ENCODE peak calls at places on chromosomes 11 and 22, in four cellular contexts. One of them, this sample, is unnamed.

GRCh38 chr11:30106782-30107181 is 90.0 kb upstream of the KCNA4 start:
- DNase-seq in dorsolateral prefrontal cortex: no peak
- DNase-seq in astrocyte of the spinal cord: no peak
- DNase-seq in thoracic aorta: no peak
- DNase-seq in this sample: no peak

GRCh38 chr11:46271875-46272815 is 5.3 kb upstream of the CREB3L1 start:
- DNase-seq in dorsolateral prefrontal cortex: no peak
- DNase-seq in astrocyte of the spinal cord: peak; percentile 43
- DNase-seq in thoracic aorta: no peak
- DNase-seq in this sample: no peak

GRCh38 chr11:40281055-40281580 is 1178.3 kb downstream of the LRRC4C start:
- DNase-seq in dorsolateral prefrontal cortex: no peak
- DNase-seq in astrocyte of the spinal cord: peak; percentile 55
- DNase-seq in thoracic aorta: no peak
- DNase-seq in this sample: no peak

GRCh38 chr11:35272391-35272821 is 133.4 kb downstream of the CD44 start:
- DNase-seq in dorsolateral prefrontal cortex: no peak
- DNase-seq in astrocyte of the spinal cord: no peak
- DNase-seq in thoracic aorta: no peak
- DNase-seq in this sample: peak; percentile 73

GRCh38 chr22:29011868-29012428 is 49.7 kb downstream of the C22orf31 start:
- DNase-seq in dorsolateral prefrontal cortex: no peak
- DNase-seq in astrocyte of the spinal cord: no peak
- DNase-seq in thoracic aorta: no peak
- DNase-seq in this sample: no peak

GRCh38 chr11:70595016-70595415 is 196.7 kb downstream of the CTTN start:
- DNase-seq in dorsolateral prefrontal cortex: no peak
- DNase-seq in astrocyte of the spinal cord: no peak
- DNase-seq in thoracic aorta: no peak
- DNase-seq in this sample: no peak

GRCh38 chr11:110621826-110622225 is 90.4 kb downstream of the ARHGAP20 start:
- DNase-seq in dorsolateral prefrontal cortex: no peak
- DNase-seq in astrocyte of the spinal cord: no peak
- DNase-seq in thoracic aorta: no peak
- DNase-seq in this sample: no peak

GRCh38 chr11:65501005-65501529 is 2.2 kb downstream of the MALAT1 start:
- DNase-seq in dorsolateral prefrontal cortex: no peak
- DNase-seq in astrocyte of the spinal cord: no peak
- DNase-seq in thoracic aorta: no peak
- DNase-seq in this sample: no peak

GRCh38 chr11:2378527-2379210 is 1.6 kb downstream of the CD81 start:
- DNase-seq in dorsolateral prefrontal cortex: no peak
- DNase-seq in astrocyte of the spinal cord: peak; percentile 28
- DNase-seq in thoracic aorta: no peak
- DNase-seq in this sample: no peak

GRCh38 chr11:12087075-12087775 is 23.2 kb upstream of the MICAL2 start:
- DNase-seq in dorsolateral prefrontal cortex: no peak
- DNase-seq in astrocyte of the spinal cord: peak; percentile 79
- DNase-seq in thoracic aorta: no peak
- DNase-seq in this sample: peak; percentile 69

GRCh38 chr11:68655406-68655805 is 28.9 kb upstream of the GAL start:
- DNase-seq in dorsolateral prefrontal cortex: no peak
- DNase-seq in astrocyte of the spinal cord: no peak
- DNase-seq in thoracic aorta: no peak
- DNase-seq in this sample: no peak

GRCh38 chr11:96012086-96012824 is 88.3 kb upstream of the MTMR2 start:
- DNase-seq in dorsolateral prefrontal cortex: peak; percentile 57
- DNase-seq in astrocyte of the spinal cord: peak; percentile 87
- DNase-seq in thoracic aorta: no peak
- DNase-seq in this sample: peak; percentile 61

GRCh38 chr11:124799384-124800225 is 601 bp downstream of the MSANTD2 start:
- DNase-seq in dorsolateral prefrontal cortex: peak; percentile 51
- DNase-seq in astrocyte of the spinal cord: peak; percentile 31
- DNase-seq in thoracic aorta: no peak
- DNase-seq in this sample: peak; percentile 54

GRCh38 chr22:49664891-49665290 is 162.8 kb downstream of the BRD1 start:
- DNase-seq in dorsolateral prefrontal cortex: no peak
- DNase-seq in astrocyte of the spinal cord: no peak
- DNase-seq in thoracic aorta: no peak
- DNase-seq in this sample: no peak

GRCh38 chr11:57598831-57599155 is 1.3 kb downstream of the SERPING1 start:
- DNase-seq in dorsolateral prefrontal cortex: no peak
- DNase-seq in astrocyte of the spinal cord: no peak
- DNase-seq in thoracic aorta: no peak
- DNase-seq in this sample: no peak

GRCh38 chr11:117959438-117960149 is 26.6 kb upstream of the IL10RA start:
- DNase-seq in dorsolateral prefrontal cortex: no peak
- DNase-seq in astrocyte of the spinal cord: no peak
- DNase-seq in thoracic aorta: no peak
- DNase-seq in this sample: no peak

GRCh38 chr11:24617856-24618255 is 121.0 kb downstream of the LUZP2 start:
- DNase-seq in dorsolateral prefrontal cortex: no peak
- DNase-seq in astrocyte of the spinal cord: no peak
- DNase-seq in thoracic aorta: no peak
- DNase-seq in this sample: no peak

GRCh38 chr11:57434640-57435546 is 8.0 kb upstream of the SLC43A3 start:
- DNase-seq in dorsolateral prefrontal cortex: no peak
- DNase-seq in astrocyte of the spinal cord: peak; percentile 80
- DNase-seq in thoracic aorta: no peak
- DNase-seq in this sample: no peak

GRCh38 chr22:36267058-36267457 is 14.1 kb downstream of the APOL1 start:
- DNase-seq in dorsolateral prefrontal cortex: no peak
- DNase-seq in astrocyte of the spinal cord: no peak
- DNase-seq in thoracic aorta: no peak
- DNase-seq in this sample: no peak

GRCh38 chr22:37202001-37202555 is 10.2 kb downstream of the SSTR3 start:
- DNase-seq in dorsolateral prefrontal cortex: no peak
- DNase-seq in astrocyte of the spinal cord: no peak
- DNase-seq in thoracic aorta: no peak
- DNase-seq in this sample: no peak

GRCh38 chr22:40819741-40820140 is 595 bp upstream of the SLC25A17 start:
- DNase-seq in dorsolateral prefrontal cortex: no peak
- DNase-seq in astrocyte of the spinal cord: no peak
- DNase-seq in thoracic aorta: no peak
- DNase-seq in this sample: peak; percentile 18

GRCh38 chr11:92510591-92510990 is 286.0 kb downstream of the FAT3 start:
- DNase-seq in dorsolateral prefrontal cortex: no peak
- DNase-seq in astrocyte of the spinal cord: no peak
- DNase-seq in thoracic aorta: no peak
- DNase-seq in this sample: no peak

GRCh38 chr22:22422629-22423112 is 85.9 kb downstream of the ZNF280B start:
- DNase-seq in dorsolateral prefrontal cortex: no peak
- DNase-seq in astrocyte of the spinal cord: peak; percentile 51
- DNase-seq in thoracic aorta: no peak
- DNase-seq in this sample: peak; percentile 91
- TF ChIP-seq CTCF in dorsolateral prefrontal cortex: no peak
- TF ChIP-seq CTCF in astrocyte of the spinal cord: peak; percentile 94
- TF ChIP-seq CTCF in thoracic aorta: peak; percentile 35
- TF ChIP-seq CTCF in this sample: peak; percentile 84

DNA sequence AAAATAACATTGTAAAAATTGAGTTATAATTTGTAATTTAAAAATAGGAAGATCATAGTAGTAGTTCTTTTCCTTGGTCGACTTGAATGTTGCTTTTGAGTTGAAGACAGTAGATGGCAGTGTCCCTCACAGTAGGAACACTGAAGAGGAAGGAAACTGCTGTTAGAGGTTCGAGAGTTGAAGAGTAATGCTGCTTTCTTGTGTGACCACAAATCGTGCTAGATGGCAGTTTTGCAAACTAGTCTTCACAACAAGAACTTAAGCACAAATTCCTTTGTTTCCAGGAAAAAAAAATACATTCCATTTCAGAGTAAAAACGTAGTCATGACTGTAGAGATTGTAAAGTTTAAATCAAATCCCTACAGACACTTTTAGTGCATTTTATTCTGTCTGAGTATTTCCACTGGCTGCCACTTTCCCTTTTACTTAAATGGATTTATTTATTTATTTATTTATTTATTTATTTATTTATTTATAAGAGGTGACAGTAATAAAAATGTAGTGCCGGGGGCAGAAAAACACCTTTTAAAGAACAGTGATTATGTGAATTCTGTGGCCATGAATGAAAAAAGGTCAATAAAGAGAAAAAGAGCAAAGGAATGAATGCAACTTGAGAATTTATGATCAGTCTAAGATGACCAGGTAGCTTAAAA is 54.6 kb downstream of the SPECC1L start:
- DNase-seq in dorsolateral prefrontal cortex: no peak
- DNase-seq in astrocyte of the spinal cord: peak; percentile 87
- DNase-seq in thoracic aorta: no peak
- DNase-seq in this sample: peak; percentile 33
- TF ChIP-seq CTCF in dorsolateral prefrontal cortex: peak; percentile 42
- TF ChIP-seq CTCF in astrocyte of the spinal cord: peak; percentile 76
- TF ChIP-seq CTCF in thoracic aorta: peak; percentile 43
- TF ChIP-seq CTCF in this sample: peak; percentile 75

DNA sequence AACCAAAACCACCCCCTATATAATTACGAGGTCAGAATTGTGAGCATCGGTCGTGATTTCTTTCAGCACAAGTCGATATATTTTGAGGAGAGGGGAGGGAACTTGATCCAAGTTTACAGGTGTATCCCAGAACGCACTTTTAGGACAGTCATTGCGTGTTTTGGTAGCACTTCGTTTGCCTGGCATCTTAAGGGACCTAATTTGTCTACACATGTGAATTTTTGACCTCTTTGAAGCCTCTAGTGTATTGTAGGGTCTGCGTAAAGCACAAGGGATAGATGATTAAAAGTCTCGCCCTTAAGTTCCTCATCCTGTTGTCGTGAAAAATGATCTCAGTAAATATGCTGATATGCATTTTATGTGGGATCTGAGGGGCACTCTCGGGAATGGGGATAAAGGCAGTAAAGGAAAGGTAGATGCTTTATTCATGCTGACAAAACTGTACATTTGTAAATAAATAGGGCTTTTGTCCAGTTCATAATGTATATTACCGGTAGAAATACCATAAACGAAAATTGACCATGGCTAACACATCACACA is 631 bp upstream of the CCDC34 start:
- DNase-seq in dorsolateral prefrontal cortex: no peak
- DNase-seq in astrocyte of the spinal cord: no peak
- DNase-seq in thoracic aorta: no peak
- DNase-seq in this sample: no peak
- TF ChIP-seq CTCF in dorsolateral prefrontal cortex: no peak
- TF ChIP-seq CTCF in astrocyte of the spinal cord: no peak
- TF ChIP-seq CTCF in thoracic aorta: no peak
- TF ChIP-seq CTCF in this sample: no peak

DNA sequence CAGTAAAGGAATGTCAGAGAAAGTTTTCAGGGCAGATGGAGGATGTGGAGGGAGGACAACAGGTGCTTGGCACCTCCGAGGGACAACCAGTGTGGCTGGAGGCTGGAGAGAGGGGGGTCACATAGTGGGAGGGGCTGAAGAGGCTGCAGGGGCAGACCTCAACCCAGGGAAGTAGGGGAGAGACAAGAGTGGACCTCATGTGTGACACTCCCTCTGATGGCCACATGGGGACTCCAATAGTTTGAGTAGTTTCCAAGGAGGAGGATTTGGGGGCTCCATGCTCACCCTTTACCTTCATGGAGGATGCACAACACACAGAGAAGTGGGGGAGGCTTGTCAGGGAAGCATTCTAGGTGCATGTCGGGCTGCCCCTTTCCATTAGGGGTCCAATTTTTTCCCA is 35.1 kb upstream of the ASPHD2 start:
- DNase-seq in dorsolateral prefrontal cortex: no peak
- DNase-seq in astrocyte of the spinal cord: no peak
- DNase-seq in thoracic aorta: no peak
- DNase-seq in this sample: no peak
- TF ChIP-seq CTCF in dorsolateral prefrontal cortex: no peak
- TF ChIP-seq CTCF in astrocyte of the spinal cord: no peak
- TF ChIP-seq CTCF in thoracic aorta: no peak
- TF ChIP-seq CTCF in this sample: peak; percentile 20